ENCODE peak calls at places on chromosome 20, in ten cellular contexts. J is CD8-positive, alpha-beta T cell; H is tibial nerve; F is heart left ventricle; C is GM23248; T is kidney; G is cardiac muscle cell; D is fibroblast of lung; S is IMR-90; B is stomach. Q is an unnamed sample.

GRCh38 chr20:1185781-1186334 is 1.1 kb upstream of the TMEM74B start:
- DNase-seq in T (no peak), F (peak; percentile 47), B (peak; percentile 49), D (peak; percentile 20), H (no peak), J (no peak), G (peak; percentile 78), S (peak; percentile 26), C (peak; percentile 69), Q (peak; percentile 68)

GRCh38 chr20:2429061-2429460 is 41.5 kb downstream of the SNRPB start:
- DNase-seq in B (no peak), C (peak; percentile 26), F (no peak), G (no peak), T (no peak), S (no peak), D (no peak), H (no peak), J (no peak), Q (no peak)

GRCh38 chr20:60046011-60046413 is 87.8 kb downstream of the CDH26 start:
- DNase-seq in D (peak; percentile 61), C (peak; percentile 34), T (no peak), J (no peak), H (no peak), B (no peak), F (no peak), G (no peak), S (peak; percentile 72), Q (no peak)

GRCh38 chr20:41738584-41739193 is 120.5 kb upstream of the CHD6 start:
- DNase-seq in C (peak; percentile 75), H (no peak), F (peak; percentile 41), S (peak; percentile 31), T (no peak), D (peak; percentile 15), B (peak; percentile 58), J (no peak), G (peak; percentile 69), Q (peak; percentile 49)

GRCh38 chr20:25207149-25207959 is 11.8 kb downstream of the ENTPD6 start:
- DNase-seq in J (peak; percentile 42), B (peak; percentile 23), T (no peak), D (no peak), F (no peak), C (no peak), H (no peak), G (no peak), S (no peak), Q (no peak)

GRCh38 chr20:31966991-31967655 is 828 bp upstream of the XKR7 start:
- DNase-seq in T (no peak), S (no peak), B (no peak), J (no peak), C (no peak), D (no peak), H (no peak), G (no peak), F (no peak), Q (no peak)

GRCh38 chr20:23656372-23656771 is 18.6 kb upstream of the CST3 start:
- DNase-seq in H (no peak), D (no peak), T (no peak), J (no peak), F (peak; percentile 40), C (no peak), B (no peak), S (no peak), G (no peak), Q (no peak)

GRCh38 chr20:3471397-3472021 is 691 bp downstream of the ATRN start:
- DNase-seq in F (peak; percentile 33), T (peak; percentile 80), B (no peak), S (no peak), G (no peak), J (no peak), D (no peak), H (no peak), C (peak; percentile 18), Q (no peak)

GRCh38 chr20:35232575-35232974 is 6.1 kb downstream of the MMP24 start:
- DNase-seq in T (no peak), J (no peak), B (no peak), F (no peak), G (peak; percentile 23), H (no peak), C (peak; percentile 72), D (peak; percentile 92), S (peak; percentile 75), Q (no peak)

GRCh38 chr20:2984956-2985661 is 58.3 kb upstream of the GNRH2 start:
- DNase-seq in J (no peak), S (peak; percentile 80), C (peak; percentile 83), F (peak; percentile 31), D (peak; percentile 79), G (peak; percentile 11), B (no peak), H (no peak), T (no peak), Q (no peak)

GRCh38 chr20:54654460-54654859 is 179.1 kb downstream of the DOK5 start:
- DNase-seq in B (no peak), C (no peak), F (no peak), S (no peak), G (no peak), H (no peak), D (no peak), J (no peak), T (no peak), Q (no peak)

GRCh38 chr20:6769953-6770831 is 2.7 kb downstream of the BMP2 start:
- DNase-seq in B (peak; percentile 54), J (no peak), S (no peak), C (peak; percentile 60), T (peak; percentile 85), F (peak; percentile 62), G (peak; percentile 63), D (peak; percentile 49), H (no peak), Q (peak; percentile 43)

GRCh38 chr20:15739056-15739455 is 834.2 kb downstream of the KIF16B start:
- DNase-seq in H (no peak), C (no peak), S (no peak), G (no peak), F (no peak), J (no peak), T (no peak), D (no peak), B (no peak), Q (no peak)

GRCh38 chr20:60352580-60352979 is 394.4 kb downstream of the CDH26 start:
- DNase-seq in D (no peak), J (no peak), G (no peak), B (no peak), S (no peak), F (no peak), C (no peak), T (no peak), H (no peak), Q (no peak)

GRCh38 chr20:57390604-57391438 is at the start of gene RBM38:
- DNase-seq in T (peak; percentile 87), G (peak; percentile 89), F (peak; percentile 67), C (peak; percentile 87), H (no peak), J (peak; percentile 86), S (peak; percentile 49), B (peak; percentile 74), D (peak; percentile 46), Q (peak; percentile 70)

GRCh38 chr20:31948008-31948407 is 3.8 kb downstream of the PDRG1 start:
- DNase-seq in F (no peak), B (no peak), S (no peak), G (no peak), D (no peak), J (no peak), T (no peak), C (peak; percentile 12), H (no peak), Q (no peak)

GRCh38 chr20:53658973-53659372 is 65.3 kb upstream of the ZNF217 start:
- DNase-seq in D (no peak), J (no peak), C (no peak), B (no peak), F (no peak), G (no peak), H (no peak), S (no peak), T (no peak), Q (no peak)

GRCh38 chr20:19071442-19071717 is 141.1 kb upstream of the SLC24A3 start:
- DNase-seq in H (no peak), J (no peak), F (no peak), B (no peak), T (no peak), D (no peak), S (no peak), C (no peak), G (no peak), Q (no peak)

GRCh38 chr20:34445177-34446065 is 70.8 kb upstream of the DYNLRB1 start:
- DNase-seq in F (no peak), D (no peak), G (no peak), C (no peak), S (no peak), B (no peak), T (no peak), J (no peak), H (no peak), Q (no peak)

DNA sequence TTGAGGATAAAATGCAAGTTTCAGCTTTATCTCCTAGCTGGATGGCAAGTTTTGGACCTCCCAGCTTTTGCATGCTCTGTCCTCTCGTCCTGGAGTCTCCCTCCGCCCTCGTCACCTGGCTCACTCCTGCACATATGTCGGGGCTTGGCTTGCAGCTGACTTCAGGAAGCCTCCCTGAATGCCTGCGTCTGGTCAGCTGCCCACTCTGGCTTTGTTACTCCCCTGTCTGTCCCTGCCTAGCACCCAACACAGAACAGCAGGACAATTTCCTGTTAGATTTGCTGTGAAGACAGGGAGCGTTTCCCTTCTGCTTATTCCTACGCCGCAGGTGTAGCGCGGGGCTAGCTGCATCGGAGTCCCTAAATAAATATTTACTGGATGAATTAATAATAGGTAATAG is 5.4 kb downstream of the JPH2 start:
- DNase-seq in C (no peak), F (no peak), T (no peak), H (no peak), D (no peak), S (no peak), B (no peak), J (no peak), G (peak; percentile 36), Q (no peak)
- H3K27ac ChIP-seq in C (no peak overlapping the region), F (peak overlapping the region; percentile 71), T (no peak overlapping the region), H (no peak overlapping the region), D (no peak overlapping the region), S (no peak overlapping the region), B (peak overlapping the region; percentile 80), J (no peak overlapping the region), G (peak overlapping the region; percentile 99), Q (no peak overlapping the region)

GRCh38 chr20:63572788-63573738 is 976 bp downstream of the HELZ2 start:
- DNase-seq in T (peak; percentile 66), J (no peak), G (no peak), H (no peak), C (peak; percentile 38), B (no peak), D (no peak), S (no peak), F (no peak), Q (no peak)
- H3K36me3 ChIP-seq in T (no peaks in the 10 kb centered on the region), J (no peaks in the 10 kb centered on the region), G (no peaks in the 10 kb centered on the region), H (no peaks in the 10 kb centered on the region), C (no peaks in the 10 kb centered on the region), B (no peaks in the 10 kb centered on the region), D (peaks cover 3% of the 10 kb centered on the region), S (peaks cover 9% of the 10 kb centered on the region), F (peaks cover 13% of the 10 kb centered on the region), Q (peaks cover 2% of the 10 kb centered on the region)

GRCh38 chr20:43750774-43751166 is 24.0 kb upstream of the GTSF1L start:
- DNase-seq in C (no peak), J (no peak), B (no peak), S (no peak), F (no peak), T (no peak), D (no peak), H (no peak), G (no peak), Q (no peak)
- H3K4me3 ChIP-seq in C (no peak overlapping the region), J (no peak overlapping the region), B (no peak overlapping the region), S (no peak overlapping the region), F (no peak overlapping the region), T (no peak overlapping the region), D (no peak overlapping the region), H (no peak overlapping the region), G (no peak overlapping the region), Q (no peak overlapping the region)

GRCh38 chr20:43389231-43389630 is 68.5 kb upstream of the SRSF6 start:
- DNase-seq in T (no peak), F (peak; percentile 59), J (no peak), S (no peak), B (no peak), C (peak; percentile 49), H (no peak), D (no peak), G (no peak), Q (no peak)
- H3K27ac ChIP-seq in T (no peak overlapping the region), F (no peak overlapping the region), J (no peak overlapping the region), S (no peak overlapping the region), B (no peak overlapping the region), C (peak overlapping the region; percentile 9), H (no peak overlapping the region), D (no peak overlapping the region), G (no peak overlapping the region), Q (no peak overlapping the region)